ENCODE peak calls at places on chromosome 1, in eight cellular contexts. J, Q, Y, K, P, E, Z and B are unnamed samples.

GRCh38 chr1:114258633-114259032 is 105.0 kb upstream of the SYT6 start:
- DNase-seq in J (no peak), Q (no peak), P (no peak), Z (no peak), K (no peak), Y (no peak), E (no peak), B (no peak)

GRCh38 chr1:34165422-34165921 is 442 bp upstream of the CSMD2 start:
- DNase-seq in E (no peak), Y (no peak), Z (no peak), Q (no peak), P (no peak), J (peak; percentile 6), K (no peak), B (no peak)

GRCh38 chr1:166032901-166033371 is 133.9 kb downstream of the FAM78B start:
- DNase-seq in Q (no peak), K (no peak), J (no peak), E (no peak), P (no peak), Z (no peak), Y (no peak), B (no peak)

GRCh38 chr1:226761322-226761721 is 22.2 kb upstream of the ITPKB start:
- DNase-seq in Q (no peak), P (no peak), K (no peak), Y (no peak), Z (no peak), J (peak; percentile 20), E (no peak), B (no peak)

GRCh38 chr1:54879872-54880271 is 7.1 kb downstream of the DHCR24 start:
- DNase-seq in J (no peak), K (no peak), P (no peak), Y (no peak), E (no peak), Q (no peak), Z (no peak), B (no peak)

GRCh38 chr1:211377539-211378461 is 51.2 kb downstream of the TRAF5 start:
- DNase-seq in J (peak; percentile 8), K (no peak), E (no peak), Q (no peak), Y (no peak), P (no peak), Z (no peak), B (no peak)

GRCh38 chr1:154962238-154962678 is 676 bp upstream of the PYGO2 start:
- DNase-seq in E (peak; percentile 56), Y (peak; percentile 60), Q (peak; percentile 51), K (no peak), J (no peak), P (no peak), Z (peak; percentile 32), B (no peak)

GRCh38 chr1:55188909-55189308 is 26.3 kb downstream of the USP24 start:
- DNase-seq in Z (no peak), J (no peak), Q (no peak), E (no peak), P (no peak), Y (no peak), K (no peak), B (no peak)

GRCh38 chr1:108505766-108506075 is 54.2 kb upstream of the EEIG2 start:
- DNase-seq in K (no peak), P (no peak), Q (no peak), E (peak; percentile 43), J (no peak), Z (no peak), Y (no peak), B (no peak)

GRCh38 chr1:27607239-27607804 is 3.4 kb upstream of the AHDC1 start:
- DNase-seq in K (no peak), Y (peak; percentile 89), J (no peak), P (no peak), Q (no peak), E (no peak), Z (no peak), B (no peak)

GRCh38 chr1:183306317-183307042 is 111.7 kb downstream of the NMNAT2 start:
- DNase-seq in E (no peak), J (no peak), Q (peak; percentile 29), Y (peak; percentile 9), Z (peak; percentile 30), K (no peak), P (no peak), B (no peak)

DNA sequence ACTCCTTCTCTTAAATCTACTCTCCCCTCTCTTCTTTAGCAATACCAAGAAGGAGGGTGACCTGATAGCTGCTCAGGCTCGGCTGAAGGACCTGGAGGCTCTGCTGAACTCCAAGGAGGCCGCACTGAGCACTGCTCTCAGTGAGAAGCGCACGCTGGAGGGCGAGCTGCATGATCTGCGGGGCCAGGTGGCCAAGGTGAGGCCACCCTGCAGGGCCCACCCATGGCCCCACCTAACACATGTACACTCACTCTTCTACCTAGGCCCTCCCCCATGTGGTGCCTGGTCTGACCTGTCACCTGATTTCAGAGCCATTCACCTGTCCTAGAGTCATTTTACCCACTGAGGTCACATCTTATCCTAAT is 16.0 kb downstream of the LMNA start:
- DNase-seq in Q (no peak), E (no peak), Y (no peak), K (no peak), P (no peak), J (no peak), Z (no peak), B (no peak)
- H3K4me3 ChIP-seq in Q (no peak overlapping the region), E (no peak overlapping the region), Y (no peak overlapping the region), K (no peak overlapping the region), P (no peak overlapping the region), J (no peak overlapping the region), Z (no peak overlapping the region), B (no peak overlapping the region)

GRCh38 chr1:3900150-3900968 is at the start of gene C1orf174:
- DNase-seq in Q (peak; percentile 97), J (peak; percentile 96), Y (peak; percentile 98), E (peak; percentile 96), Z (peak; percentile 99), P (peak; percentile 95), K (peak; percentile 88), B (peak; percentile 96)

GRCh38 chr1:3899776-3900149 is 309 bp downstream of the C1orf174 start:
- DNase-seq in K (no peak), E (no peak), P (no peak), Q (no peak), Y (no peak), J (no peak), Z (no peak), B (no peak)

GRCh38 chr1:3902546-3902945 is 2.5 kb upstream of the C1orf174 start:
- DNase-seq in Y (no peak), Q (no peak), Z (no peak), P (peak; percentile 14), E (no peak), K (no peak), J (no peak), B (no peak)

GRCh38 chr1:3902111-3902511 is 2.0 kb upstream of the C1orf174 start:
- DNase-seq in P (peak; percentile 24), J (no peak), Y (no peak), Z (no peak), Q (no peak), E (no peak), K (no peak), B (no peak)

DNA sequence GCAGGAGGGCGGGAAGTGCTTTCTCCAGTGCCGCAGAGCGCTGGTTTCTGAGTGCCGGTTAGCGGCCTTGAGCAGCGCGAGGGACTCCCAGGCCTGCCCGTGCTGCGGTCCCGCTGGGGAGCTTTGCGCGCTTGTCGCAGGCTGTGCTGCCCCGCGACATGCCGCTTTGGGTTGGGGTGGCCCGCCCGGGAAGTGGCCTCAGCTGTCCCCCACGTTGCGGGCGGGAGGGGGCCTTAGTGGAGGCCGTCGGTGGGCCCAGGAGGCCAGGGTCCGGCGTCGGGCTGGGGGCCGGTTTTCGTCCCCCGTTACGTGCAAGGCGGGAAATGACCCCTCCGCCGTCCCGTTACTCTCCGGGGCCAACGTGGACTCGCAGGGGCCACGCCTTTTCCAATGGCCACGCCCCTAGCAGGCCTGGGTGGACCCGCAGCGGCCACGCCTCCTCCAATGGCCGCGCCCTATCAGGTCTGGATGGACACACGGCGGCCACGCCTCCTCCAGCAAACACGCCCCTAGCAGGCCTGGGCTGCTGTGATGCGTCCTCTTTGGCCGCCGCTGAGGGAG is 977 bp upstream of the C1orf174 start:
- DNase-seq in Q (peak; percentile 95), E (peak; percentile 97), J (peak; percentile 95), Y (peak; percentile 100), P (peak; percentile 99), K (peak; percentile 71), Z (peak; percentile 98), B (peak; percentile 78)
- TF ChIP-seq CTCF in Q (no peak), E (no peak), J (no peak), Y (peak; percentile 0), P (no peak), K (no peak), Z (no peak), B (no peak)

DNA sequence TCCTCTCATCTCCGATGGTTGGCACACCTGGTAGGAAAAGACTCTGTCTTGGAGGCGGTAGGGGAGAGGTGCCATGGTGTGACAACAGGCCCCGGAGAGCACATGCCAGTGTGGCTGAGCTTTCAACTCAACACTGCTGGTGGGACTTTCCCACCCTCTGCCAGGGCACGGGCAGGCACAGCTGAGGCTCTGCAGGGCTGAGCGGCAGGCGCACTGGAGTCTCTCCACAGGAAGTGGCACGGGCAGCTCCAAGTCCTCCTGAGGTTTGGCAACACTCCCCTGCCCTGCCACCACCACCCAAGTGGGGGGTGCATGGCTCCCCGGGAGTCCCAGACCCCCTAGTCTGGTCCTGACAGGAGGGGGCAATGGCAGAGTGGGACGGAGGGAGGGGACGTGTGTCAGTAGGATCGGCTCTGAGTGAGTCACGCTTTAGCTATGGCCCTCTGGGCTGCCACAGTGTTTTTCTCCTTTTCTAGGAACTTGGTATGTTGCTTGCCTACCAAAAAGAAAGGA is 27.3 kb upstream of the EVA1B start:
- DNase-seq in Q (peak; percentile 49), Z (no peak), K (no peak), Y (no peak), J (peak; percentile 73), P (peak; percentile 64), E (peak; percentile 37), B (peak; percentile 74)
- H3K4me3 ChIP-seq in Q (peak overlapping the region; percentile 16), Z (no peak overlapping the region), K (no peak overlapping the region), Y (no peak overlapping the region), J (no peak overlapping the region), P (no peak overlapping the region), E (no peak overlapping the region), B (no peak overlapping the region)

GRCh38 chr1:185693654-185694053 is 40.5 kb upstream of the HMCN1 start:
- DNase-seq in Q (no peak), Z (no peak), Y (no peak), J (no peak), P (no peak), K (no peak), E (no peak), B (no peak)

GRCh38 chr1:185696419-185697150 is 37.6 kb upstream of the HMCN1 start:
- DNase-seq in K (no peak), Z (no peak), Q (peak; percentile 18), J (no peak), E (no peak), P (no peak), Y (no peak), B (no peak)

GRCh38 chr1:185699874-185700273 is 34.3 kb upstream of the HMCN1 start:
- DNase-seq in Q (no peak), E (no peak), J (no peak), Y (no peak), K (no peak), P (no peak), Z (no peak), B (no peak)

GRCh38 chr1:185694081-185694480 is 40.1 kb upstream of the HMCN1 start:
- DNase-seq in Q (no peak), K (no peak), Y (no peak), Z (no peak), J (no peak), E (peak; percentile 78), P (peak; percentile 39), B (no peak)

DNA sequence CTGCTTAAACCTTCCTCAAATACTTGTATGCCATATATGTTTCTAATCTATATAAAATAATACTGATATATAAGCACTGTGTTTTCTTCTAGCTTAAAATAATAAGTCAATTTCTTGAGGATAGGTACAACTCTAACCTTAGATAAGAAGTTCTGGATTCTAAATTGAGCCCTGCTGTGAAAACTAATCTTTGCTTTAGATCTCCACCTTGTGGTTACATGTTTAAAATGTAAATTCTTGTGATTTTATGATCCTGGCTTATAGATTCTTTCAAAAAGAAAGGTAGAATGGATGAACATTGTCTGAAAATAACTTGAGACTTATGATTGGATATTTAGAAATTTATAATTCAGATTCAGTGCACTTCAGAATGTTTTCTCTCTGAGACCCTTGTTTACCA is 38.9 kb upstream of the HMCN1 start:
- DNase-seq in E (no peak), Q (no peak), K (no peak), P (no peak), J (peak; percentile 10), Y (no peak), Z (no peak), B (no peak)
- TF ChIP-seq CTCF in E (no peak), Q (peak; percentile 64), K (no peak), P (no peak), J (peak; percentile 24), Y (no peak), Z (no peak), B (peak; percentile 31)